ENCODE peak calls at places on chromosome X, in ten cellular contexts. One of them, this sample, is unnamed.

GRCh38 chrX:153411255-153411987 is at the start of gene ZFP92:
- DNase-seq in GDM1: no peak
- DNase-seq in SW 1271: no peak
- DNase-seq in NCI-H2081: no peak
- DNase-seq in activated naive CD8-positive, alpha-beta T cell treated with anti-CD3 and anti-CD28 coated beads, Interleukin-2, amount 50 U/mL, for 24 hours: peak; percentile 50
- DNase-seq in M059J: no peak
- DNase-seq in activated T-helper 1 cell treated with anti-CD3 and anti-CD28 coated beads, Interleukin-2, amount 50 U/mL, for 16 hours: no peak
- DNase-seq in LoVo: no peak
- DNase-seq in stromal cell of bone marrow: no peak
- DNase-seq in cardiac fibroblast: no peak
- DNase-seq in this sample: no peak

GRCh38 chrX:16807976-16808542 is 21.8 kb downstream of the TXLNG start:
- DNase-seq in LoVo: peak; percentile 40
- DNase-seq in stromal cell of bone marrow: no peak
- DNase-seq in M059J: peak; percentile 58
- DNase-seq in SW 1271: no peak
- DNase-seq in activated naive CD8-positive, alpha-beta T cell treated with anti-CD3 and anti-CD28 coated beads, Interleukin-2, amount 50 U/mL, for 24 hours: no peak
- DNase-seq in NCI-H2081: no peak
- DNase-seq in activated T-helper 1 cell treated with anti-CD3 and anti-CD28 coated beads, Interleukin-2, amount 50 U/mL, for 16 hours: no peak
- DNase-seq in cardiac fibroblast: peak; percentile 76
- DNase-seq in GDM1: no peak
- DNase-seq in this sample: no peak

GRCh38 chrX:38513087-38513742 is 48.1 kb upstream of the TSPAN7 start:
- DNase-seq in M059J: no peak
- DNase-seq in GDM1: no peak
- DNase-seq in activated T-helper 1 cell treated with anti-CD3 and anti-CD28 coated beads, Interleukin-2, amount 50 U/mL, for 16 hours: no peak
- DNase-seq in activated naive CD8-positive, alpha-beta T cell treated with anti-CD3 and anti-CD28 coated beads, Interleukin-2, amount 50 U/mL, for 24 hours: no peak
- DNase-seq in NCI-H2081: peak; percentile 45
- DNase-seq in LoVo: no peak
- DNase-seq in SW 1271: no peak
- DNase-seq in stromal cell of bone marrow: no peak
- DNase-seq in cardiac fibroblast: no peak
- DNase-seq in this sample: peak; percentile 49

GRCh38 chrX:49209434-49210251 is 9.7 kb upstream of the SYP start:
- DNase-seq in activated naive CD8-positive, alpha-beta T cell treated with anti-CD3 and anti-CD28 coated beads, Interleukin-2, amount 50 U/mL, for 24 hours: peak; percentile 25
- DNase-seq in LoVo: no peak
- DNase-seq in SW 1271: no peak
- DNase-seq in stromal cell of bone marrow: no peak
- DNase-seq in GDM1: no peak
- DNase-seq in activated T-helper 1 cell treated with anti-CD3 and anti-CD28 coated beads, Interleukin-2, amount 50 U/mL, for 16 hours: no peak
- DNase-seq in NCI-H2081: no peak
- DNase-seq in cardiac fibroblast: no peak
- DNase-seq in M059J: no peak
- DNase-seq in this sample: no peak

GRCh38 chrX:116009871-116010710 is 160.5 kb upstream of the AGTR2 start:
- DNase-seq in SW 1271: no peak
- DNase-seq in activated T-helper 1 cell treated with anti-CD3 and anti-CD28 coated beads, Interleukin-2, amount 50 U/mL, for 16 hours: no peak
- DNase-seq in stromal cell of bone marrow: no peak
- DNase-seq in M059J: no peak
- DNase-seq in NCI-H2081: no peak
- DNase-seq in cardiac fibroblast: no peak
- DNase-seq in LoVo: no peak
- DNase-seq in activated naive CD8-positive, alpha-beta T cell treated with anti-CD3 and anti-CD28 coated beads, Interleukin-2, amount 50 U/mL, for 24 hours: no peak
- DNase-seq in GDM1: no peak
- DNase-seq in this sample: no peak

GRCh38 chrX:40318796-40319195 is 221.0 kb upstream of the BCOR start:
- DNase-seq in stromal cell of bone marrow: no peak
- DNase-seq in LoVo: no peak
- DNase-seq in NCI-H2081: no peak
- DNase-seq in GDM1: no peak
- DNase-seq in activated T-helper 1 cell treated with anti-CD3 and anti-CD28 coated beads, Interleukin-2, amount 50 U/mL, for 16 hours: no peak
- DNase-seq in M059J: no peak
- DNase-seq in cardiac fibroblast: no peak
- DNase-seq in SW 1271: no peak
- DNase-seq in activated naive CD8-positive, alpha-beta T cell treated with anti-CD3 and anti-CD28 coated beads, Interleukin-2, amount 50 U/mL, for 24 hours: no peak
- DNase-seq in this sample: no peak

GRCh38 chrX:107676559-107677378 is 48.5 kb downstream of the PRPS1 start:
- DNase-seq in activated naive CD8-positive, alpha-beta T cell treated with anti-CD3 and anti-CD28 coated beads, Interleukin-2, amount 50 U/mL, for 24 hours: peak; percentile 52
- DNase-seq in SW 1271: peak; percentile 7
- DNase-seq in M059J: peak; percentile 96
- DNase-seq in LoVo: peak; percentile 76
- DNase-seq in GDM1: no peak
- DNase-seq in activated T-helper 1 cell treated with anti-CD3 and anti-CD28 coated beads, Interleukin-2, amount 50 U/mL, for 16 hours: no peak
- DNase-seq in NCI-H2081: peak; percentile 33
- DNase-seq in stromal cell of bone marrow: peak; percentile 81
- DNase-seq in cardiac fibroblast: peak; percentile 97
- DNase-seq in this sample: peak; percentile 46

GRCh38 chrX:127558811-127559210 is 493.4 kb downstream of the ACTRT1 start:
- DNase-seq in NCI-H2081: no peak
- DNase-seq in activated T-helper 1 cell treated with anti-CD3 and anti-CD28 coated beads, Interleukin-2, amount 50 U/mL, for 16 hours: no peak
- DNase-seq in SW 1271: no peak
- DNase-seq in M059J: no peak
- DNase-seq in stromal cell of bone marrow: no peak
- DNase-seq in GDM1: no peak
- DNase-seq in activated naive CD8-positive, alpha-beta T cell treated with anti-CD3 and anti-CD28 coated beads, Interleukin-2, amount 50 U/mL, for 24 hours: no peak
- DNase-seq in cardiac fibroblast: no peak
- DNase-seq in LoVo: no peak
- DNase-seq in this sample: no peak

GRCh38 chrX:54560411-54560810 is 30.4 kb downstream of the GNL3L start:
- DNase-seq in LoVo: no peak
- DNase-seq in SW 1271: no peak
- DNase-seq in cardiac fibroblast: no peak
- DNase-seq in stromal cell of bone marrow: no peak
- DNase-seq in NCI-H2081: no peak
- DNase-seq in GDM1: no peak
- DNase-seq in activated naive CD8-positive, alpha-beta T cell treated with anti-CD3 and anti-CD28 coated beads, Interleukin-2, amount 50 U/mL, for 24 hours: no peak
- DNase-seq in activated T-helper 1 cell treated with anti-CD3 and anti-CD28 coated beads, Interleukin-2, amount 50 U/mL, for 16 hours: no peak
- DNase-seq in M059J: no peak
- DNase-seq in this sample: peak; percentile 1

This sample was measured in A172.